ENCODE peak calls at places on chromosomes 11 and 22, in six cellular contexts. O is HEK293T; W is cerebellar nuclear complex; Q is activated B cell treated with CpG ODN at 0.5 μM for 24 hours; Z is activated CD4-positive, CD25-positive, alpha-beta regulatory T cell; C is AG09309. L is an unnamed sample.

GRCh38 chr11:78542007-78542406 is 32.7 kb downstream of the NARS2 start:
- DNase-seq in O (no peak), W (no peak), Q (no peak), Z (no peak), C (no peak), L (no peak)

GRCh38 chr22:37218771-37219411 is 6.6 kb upstream of the SSTR3 start:
- DNase-seq in O (no peak), W (no peak), Q (no peak), Z (peak; percentile 37), C (no peak), L (no peak)

GRCh38 chr22:19966908-19967750 is 25.5 kb upstream of the TXNRD2 start:
- DNase-seq in O (no peak), W (no peak), Q (no peak), Z (no peak), C (no peak), L (no peak)

GRCh38 chr22:37162221-37163095 is 12.7 kb upstream of the IL2RB start:
- DNase-seq in O (no peak), W (no peak), Q (peak; percentile 40), Z (peak; percentile 53), C (no peak), L (no peak)

GRCh38 chr11:17250561-17251350 is 25.8 kb upstream of the NUCB2 start:
- DNase-seq in O (no peak), W (no peak), Q (no peak), Z (no peak), C (no peak), L (no peak)

GRCh38 chr11:15770798-15771414 is 585.4 kb downstream of the SOX6 start:
- DNase-seq in O (peak; percentile 67), W (no peak), Q (no peak), Z (no peak), C (no peak), L (no peak)

GRCh38 chr22:42649261-42650056 is at the start of gene CYB5R3:
- DNase-seq in O (peak; percentile 95), W (no peak), Q (peak; percentile 81), Z (peak; percentile 66), C (no peak), L (peak; percentile 59)

GRCh38 chr22:41398921-41399320 is 17.2 kb downstream of the TEF start:
- DNase-seq in O (no peak), W (no peak), Q (no peak), Z (no peak), C (no peak), L (no peak)

GRCh38 chr11:125772834-125773505 is 5.7 kb downstream of the PATE2 start:
- DNase-seq in O (no peak), W (no peak), Q (no peak), Z (no peak), C (peak; percentile 43), L (no peak)

GRCh38 chr11:73757598-73757997 is 3.3 kb downstream of the RAB6A start:
- DNase-seq in O (no peak), W (no peak), Q (no peak), Z (no peak), C (no peak), L (no peak)

GRCh38 chr22:41913040-41913719 is 1.7 kb downstream of the SHISA8 start:
- DNase-seq in O (no peak), W (no peak), Q (no peak), Z (no peak), C (no peak), L (no peak)

GRCh38 chr11:134915212-134915611 is 503.2 kb upstream of the B3GAT1 start:
- DNase-seq in O (no peak), W (no peak), Q (no peak), Z (no peak), C (no peak), L (no peak)

GRCh38 chr11:93389737-93390136 is 59.2 kb downstream of the DEUP1 start:
- DNase-seq in O (no peak), W (no peak), Q (no peak), Z (no peak), C (no peak), L (no peak)

GRCh38 chr22:41243361-41243760 is 2.6 kb upstream of the CHADL start:
- DNase-seq in O (no peak), W (no peak), Q (no peak), Z (no peak), C (no peak), L (no peak)

GRCh38 chr22:28208036-28208435 is 289.0 kb upstream of the PITPNB start:
- DNase-seq in O (no peak), W (no peak), Q (no peak), Z (no peak), C (no peak), L (no peak)

GRCh38 chr22:36453266-36453607 is 28.2 kb downstream of the TXN2 start:
- DNase-seq in O (no peak), W (no peak), Q (no peak), Z (no peak), C (no peak), L (no peak)

GRCh38 chr11:75380245-75380644 is 19.1 kb upstream of the RPS3 start:
- DNase-seq in O (no peak), W (no peak), Q (no peak), Z (no peak), C (no peak), L (no peak)

GRCh38 chr11:57566035-57566504 is 1.4 kb downstream of the UBE2L6 start:
- DNase-seq in O (no peak), W (no peak), Q (no peak), Z (no peak), C (peak; percentile 25), L (no peak)

GRCh38 chr22:49466926-49467590 is 360.6 kb downstream of the BRD1 start:
- DNase-seq in O (no peak), W (no peak), Q (no peak), Z (no peak), C (no peak), L (no peak)

GRCh38 chr11:33135216-33135615 is 26.1 kb downstream of the CSTF3 start:
- DNase-seq in O (no peak), W (no peak), Q (no peak), Z (no peak), C (peak; percentile 59), L (no peak)

GRCh38 chr11:95849087-95849825 is 59.0 kb downstream of the CEP57 start:
- DNase-seq in O (peak; percentile 38), W (no peak), Q (no peak), Z (no peak), C (no peak), L (peak; percentile 24)

GRCh38 chr22:21791635-21792625 is 56.3 kb upstream of the YPEL1 start:
- DNase-seq in O (no peak), W (no peak), Q (no peak), Z (no peak), C (no peak), L (no peak)

GRCh38 chr22:39466228-39467006 is 9.6 kb downstream of the MGAT3 start:
- DNase-seq in O (no peak), W (no peak), Q (no peak), Z (no peak), C (no peak), L (no peak)

GRCh38 chr11:12677131-12677530 is 2.9 kb downstream of the TEAD1 start:
- DNase-seq in O (no peak), W (no peak), Q (no peak), Z (no peak), C (no peak), L (no peak)

GRCh38 chr11:118531597-118532084 is 649 bp downstream of the TMEM25 start:
- DNase-seq in O (peak; percentile 49), W (no peak), Q (no peak), Z (no peak), C (no peak), L (no peak)

GRCh38 chr11:115736146-115736545 is 231.9 kb upstream of the CADM1 start:
- DNase-seq in O (no peak), W (no peak), Q (no peak), Z (no peak), C (no peak), L (no peak)

GRCh38 chr11:11211888-11212287 is 141.2 kb downstream of the CSNK2A3 start:
- DNase-seq in O (no peak), W (no peak), Q (no peak), Z (no peak), C (no peak), L (no peak)

GRCh38 chr22:37232140-37232998 is 11.7 kb downstream of the RAC2 start:
- DNase-seq in O (no peak), W (no peak), Q (peak; percentile 14), Z (no peak), C (no peak), L (no peak)

GRCh38 chr11:66363805-66364535 is 7.6 kb downstream of the SLC29A2 start:
- DNase-seq in O (peak; percentile 85), W (no peak), Q (peak; percentile 45), Z (peak; percentile 33), C (no peak), L (no peak)

GRCh38 chr11:120169981-120170698 is 32.2 kb upstream of the TRIM29 start:
- DNase-seq in O (no peak), W (no peak), Q (no peak), Z (no peak), C (no peak), L (no peak)

GRCh38 chr11:23473782-23474181 is 613.5 kb upstream of the CCDC179 start:
- DNase-seq in O (no peak), W (no peak), Q (no peak), Z (no peak), C (no peak), L (no peak)

GRCh38 chr11:110470716-110471115 is 41.0 kb downstream of the FDX1 start:
- DNase-seq in O (no peak), W (no peak), Q (no peak), Z (no peak), C (no peak), L (no peak)

GRCh38 chr11:33500865-33501479 is 199.7 kb downstream of the C11orf91 start:
- DNase-seq in O (no peak), W (no peak), Q (no peak), Z (no peak), C (no peak), L (peak; percentile 4)

GRCh38 chr11:68436985-68437926 is 23.3 kb upstream of the PPP6R3 start:
- DNase-seq in O (no peak), W (no peak), Q (no peak), Z (no peak), C (peak; percentile 27), L (peak; percentile 16)

L was measured in T1000.